ENCODE peak calls at places on chromosomes 11 and 22, in five cellular contexts. M is endothelial cell; P is activated CD4-positive, alpha-beta T cell treated with anti-CD3 and anti-CD28 coated beads, Interleukin-2, amount 10 ng/mL, durations not matched to agents 7 days and 5 days; Z is GM12865; X is psoas muscle. T is an unnamed sample.
A peak's percentile ranks its signal among the peaks of the same experiment; 100 is the strongest.

GRCh38 chr11:74377689-74378088 is 20.5 kb downstream of the PGM2L1 start:
- DNase-seq in M (no peak), P (no peak), Z (no peak), X (no peak), T (no peak)

GRCh38 chr11:11179239-11179638 is 173.8 kb downstream of the CSNK2A3 start:
- DNase-seq in M (no peak), P (no peak), Z (no peak), X (no peak), T (no peak)

GRCh38 chr11:18699269-18699596 is 654 bp downstream of the TMEM86A start:
- DNase-seq in M (no peak), P (no peak), Z (no peak), X (no peak), T (no peak)

GRCh38 chr11:4459470-4459869 is 10.4 kb downstream of the OR52K2 start:
- DNase-seq in M (no peak), P (peak; percentile 7), Z (peak; percentile 7), X (peak; percentile 23), T (no peak)

GRCh38 chr22:46581580-46582244 is 38.5 kb upstream of the GRAMD4 start:
- DNase-seq in M (no peak), P (no peak), Z (no peak), X (no peak), T (no peak)

GRCh38 chr11:118224512-118225180 is at the start of gene JAML:
- DNase-seq in M (no peak), P (peak; percentile 88), Z (peak; percentile 77), X (no peak), T (no peak)

GRCh38 chr22:33835196-33835788 is 85.0 kb downstream of the LARGE1 start:
- DNase-seq in M (no peak), P (no peak), Z (no peak), X (no peak), T (no peak)

GRCh38 chr22:20139391-20140106 is 7.9 kb downstream of the ZDHHC8 start:
- DNase-seq in M (no peak), P (no peak), Z (no peak), X (no peak), T (no peak)

GRCh38 chr11:20609727-20610707 is 10.6 kb downstream of the SLC6A5 start:
- DNase-seq in M (peak; percentile 95), P (peak; percentile 54), Z (peak; percentile 79), X (peak; percentile 67), T (peak; percentile 93)

GRCh38 chr11:63961608-63962412 is 12.6 kb upstream of the COX8A start:
- DNase-seq in M (no peak), P (peak; percentile 37), Z (no peak), X (peak; percentile 43), T (no peak)

GRCh38 chr11:88849368-88849767 is 216.4 kb downstream of the GRM5 start:
- DNase-seq in M (no peak), P (no peak), Z (no peak), X (no peak), T (no peak)

GRCh38 chr11:125433454-125434121 is 62.5 kb downstream of the FEZ1 start:
- DNase-seq in M (peak; percentile 64), P (no peak), Z (peak; percentile 58), X (peak; percentile 32), T (peak; percentile 44)

GRCh38 chr11:61694971-61695706 is 14.9 kb downstream of the DAGLA start:
- DNase-seq in M (no peak), P (no peak), Z (no peak), X (peak; percentile 75), T (no peak)

GRCh38 chr22:17260950-17261349 is 41.7 kb upstream of the ADA2 start:
- DNase-seq in M (no peak), P (no peak), Z (no peak), X (no peak), T (peak; percentile 14)

GRCh38 chr11:62394825-62395538 is 23.9 kb upstream of the SCGB1A1 start:
- DNase-seq in M (peak; percentile 71), P (peak; percentile 71), Z (peak; percentile 78), X (peak; percentile 76), T (peak; percentile 48)

GRCh38 chr11:12291767-12292166 is 85.6 kb upstream of the PARVA start:
- DNase-seq in M (no peak), P (no peak), Z (peak; percentile 31), X (no peak), T (no peak)

GRCh38 chr22:29326481-29326880 is 11.0 kb upstream of the RASL10A start:
- DNase-seq in M (no peak), P (no peak), Z (no peak), X (no peak), T (no peak)

GRCh38 chr11:78109011-78109685 is 29.5 kb upstream of the NDUFC2 start:
- DNase-seq in M (no peak), P (no peak), Z (no peak), X (no peak), T (no peak)

GRCh38 chr11:85844439-85845051 is 10.6 kb upstream of the CCDC83 start:
- DNase-seq in M (no peak), P (no peak), Z (no peak), X (no peak), T (no peak)

GRCh38 chr11:128903248-128904041 is 12.3 kb downstream of the KCNJ5 start:
- DNase-seq in M (peak; percentile 42), P (no peak), Z (no peak), X (peak; percentile 25), T (no peak)

T was measured in neural crest cell.